ENCODE peak calls at places on chromosome 12, in nine cellular contexts. Q, M, N, C, J, R, L, D and A are unnamed samples.

GRCh38 chr12:24078318-24078765 is 128.9 kb upstream of the SOX5 start:
- DNase-seq in R (no peak), J (peak), M (no peak), D (no peak), C (no peak), L (no peak), Q (no peak), N (no peak), A (no peak)

GRCh38 chr12:66898700-66899469 is 220.0 kb upstream of the GRIP1 start:
- DNase-seq in M (no peak), D (peak), N (no peak), Q (no peak), L (no peak), C (no peak), J (no peak), R (no peak), A (no peak)

GRCh38 chr12:44101470-44101869 is 265.6 kb downstream of the TMEM117 start:
- DNase-seq in J (no peak), Q (no peak), L (no peak), D (no peak), M (no peak), R (no peak), N (no peak), C (no peak), A (no peak)

GRCh38 chr12:18141583-18141982 is 51.6 kb upstream of the RERGL start:
- DNase-seq in L (no peak), C (no peak), J (no peak), R (no peak), N (no peak), D (no peak), Q (no peak), M (no peak), A (no peak)

GRCh38 chr12:42759622-42760273 is 170.2 kb upstream of the PRICKLE1 start:
- DNase-seq in C (peak), D (peak), L (peak), R (peak), Q (peak), J (peak), N (peak), M (peak), A (peak)

GRCh38 chr12:74980510-74980909 is 229.1 kb downstream of the KCNC2 start:
- DNase-seq in R (no peak), Q (no peak), D (no peak), C (no peak), L (no peak), N (no peak), M (no peak), J (no peak), A (no peak)

GRCh38 chr12:23415180-23415579 is 534.3 kb downstream of the SOX5 start:
- DNase-seq in L (no peak), M (no peak), R (no peak), N (no peak), Q (no peak), J (no peak), D (no peak), C (no peak), A (no peak)

GRCh38 chr12:33942172-33942571 is 80.1 kb upstream of the ALG10 start:
- DNase-seq in L (no peak), Q (no peak), D (no peak), M (no peak), C (no peak), R (no peak), J (no peak), N (no peak), A (no peak)

GRCh38 chr12:63400746-63401145 is 249.7 kb upstream of the AVPR1A start:
- DNase-seq in D (no peak), L (no peak), N (no peak), Q (no peak), J (peak), C (no peak), R (no peak), M (no peak), A (no peak)

GRCh38 chr12:49187184-49187583 is 1.7 kb downstream of the TUBA1A start:
- DNase-seq in N (no peak), L (peak), C (peak), Q (peak), R (peak), J (peak), D (peak), M (peak), A (peak)

GRCh38 chr12:24268663-24269186 is 319.3 kb upstream of the SOX5 start:
- DNase-seq in Q (no peak), D (no peak), R (no peak), M (no peak), C (no peak), L (no peak), J (no peak), N (no peak), A (no peak)

GRCh38 chr12:93347054-93347786 is 30.5 kb upstream of the NUDT4 start:
- DNase-seq in L (no peak), D (no peak), M (peak), C (no peak), N (no peak), R (no peak), J (no peak), Q (no peak), A (peak)

GRCh38 chr12:54009171-54010052 is 627 bp downstream of the HOXC8 start:
- DNase-seq in J (no peak), R (no peak), D (no peak), N (no peak), C (no peak), L (no peak), Q (no peak), M (no peak), A (no peak)

GRCh38 chr12:90888316-90888715 is 66.7 kb downstream of the CCER1 start:
- DNase-seq in R (no peak), J (no peak), L (no peak), C (no peak), Q (no peak), N (no peak), M (no peak), D (no peak), A (no peak)

GRCh38 chr12:31687101-31687527 is 27.6 kb downstream of the ETFBKMT start:
- DNase-seq in M (peak), L (no peak), Q (no peak), N (no peak), C (no peak), J (no peak), D (no peak), R (no peak), A (no peak)

GRCh38 chr12:103326190-103326589 is 169.6 kb downstream of the C12orf42 start:
- DNase-seq in M (no peak), J (no peak), R (no peak), N (no peak), C (no peak), D (no peak), L (no peak), Q (no peak), A (no peak)

GRCh38 chr12:42705863-42706262 is 116.3 kb upstream of the PRICKLE1 start:
- DNase-seq in D (peak), J (peak), C (peak), R (peak), L (peak), M (peak), N (peak), Q (peak), A (peak)

GRCh38 chr12:95838125-95838524 is 20.6 kb upstream of the SNRPF start:
- DNase-seq in C (no peak), N (peak), Q (no peak), M (peak), R (no peak), D (no peak), J (peak), L (peak), A (no peak)

GRCh38 chr12:57182918-57183575 is 33.5 kb upstream of the NXPH4 start:
- DNase-seq in C (peak), M (peak), D (peak), R (peak), L (peak), J (peak), Q (peak), N (peak), A (peak)

GRCh38 chr12:60148831-60149230 is 553.0 kb downstream of the SLC16A7 start:
- DNase-seq in R (no peak), Q (no peak), C (no peak), L (no peak), J (peak), N (no peak), D (no peak), M (no peak), A (no peak)

GRCh38 chr12:100576311-100577036 is 3.0 kb downstream of the GAS2L3 start:
- DNase-seq in N (no peak), D (no peak), R (no peak), J (peak), C (no peak), Q (no peak), M (peak), L (no peak), A (no peak)

GRCh38 chr12:100572184-100572583 is 1.3 kb upstream of the GAS2L3 start:
- DNase-seq in D (no peak), J (no peak), C (no peak), R (no peak), L (no peak), Q (no peak), N (no peak), M (no peak), A (no peak)

GRCh38 chr12:100573168-100573498 is 351 bp upstream of the GAS2L3 start:
- DNase-seq in N (no peak), R (no peak), Q (no peak), C (no peak), M (no peak), J (no peak), L (no peak), D (no peak), A (no peak)

GRCh38 chr12:100574262-100575074 is 984 bp downstream of the GAS2L3 start:
- DNase-seq in D (no peak), J (no peak), M (peak), R (no peak), L (no peak), Q (no peak), C (no peak), N (no peak), A (no peak)

GRCh38 chr12:100573499-100574261 is at the start of gene GAS2L3:
- DNase-seq in J (peak), R (peak), C (peak), N (peak), L (peak), M (peak), D (peak), Q (peak), A (peak)
- TF ChIP-seq POLR2A in J (peak), R (peak), C (peak), N (no peak), L (peak), M (no peak), D (peak), Q (peak), A (no peak)

GRCh38 chr12:6644903-6645302 is 2.3 kb downstream of the ACRBP start:
- DNase-seq in N (no peak), L (peak), C (no peak), D (no peak), R (peak), Q (peak), J (no peak), M (no peak), A (no peak)
- TF ChIP-seq CTCF in N (no peak), L (no peak), C (no peak), D (no peak), R (no peak), Q (peak), J (peak), M (no peak), A (no peak)

GRCh38 chr12:123762715-123763052 is 583 bp downstream of the DNAH10 start:
- DNase-seq in L (no peak), J (no peak), R (no peak), C (peak), M (no peak), Q (no peak), N (no peak), D (no peak), A (no peak)
- H3K4me3 ChIP-seq in L (no peak), J (no peak), R (no peak), C (no peak), M (no peak), Q (no peak), N (peak), D (no peak), A (peak)

GRCh38 chr12:121240484-121241202 is 30.7 kb downstream of the P2RX4 start:
- DNase-seq in C (peak), Q (peak), J (no peak), L (peak), M (peak), D (peak), N (peak), R (peak), A (peak)
- TF ChIP-seq POLR2A in C (no peak), Q (peak), J (no peak), L (no peak), M (no peak), D (no peak), N (no peak), R (no peak), A (no peak)

GRCh38 chr12:132710422-132711168 is at the start of gene PGAM5:
- DNase-seq in D (peak), L (peak), Q (peak), N (peak), M (peak), R (peak), C (peak), J (peak), A (peak)
- TF ChIP-seq CTCF in D (no peak), L (no peak), Q (no peak), N (no peak), M (peak), R (peak), C (no peak), J (no peak), A (no peak)

GRCh38 chr12:51863921-51864700 is 15.6 kb upstream of the FIGNL2 start:
- DNase-seq in D (no peak), L (no peak), M (no peak), Q (no peak), N (no peak), J (no peak), R (no peak), C (no peak), A (no peak)

GRCh38 chr12:51864701-51865469 is 16.4 kb upstream of the FIGNL2 start:
- DNase-seq in M (no peak), L (no peak), J (no peak), N (no peak), Q (no peak), C (no peak), D (no peak), R (no peak), A (no peak)

GRCh38 chr12:51860986-51861385 is 12.5 kb upstream of the FIGNL2 start:
- DNase-seq in Q (no peak), L (no peak), N (no peak), C (no peak), J (no peak), R (no peak), D (no peak), M (no peak), A (no peak)

GRCh38 chr12:51863363-51863920 is 14.9 kb upstream of the FIGNL2 start:
- DNase-seq in M (no peak), C (no peak), D (no peak), L (no peak), R (no peak), N (no peak), Q (no peak), J (no peak), A (no peak)

GRCh38 chr12:51862947-51863346 is 14.4 kb upstream of the FIGNL2 start:
- DNase-seq in M (no peak), D (no peak), C (no peak), Q (no peak), N (no peak), L (no peak), J (no peak), R (no peak), A (no peak)
- H3K4me3 ChIP-seq in M (no peak), D (no peak), C (no peak), Q (no peak), N (no peak), L (no peak), J (no peak), R (no peak), A (no peak)

GRCh38 chr12:127235771-127236170 is 1031.2 kb upstream of the TMEM132C start:
- DNase-seq in M (no peak), J (no peak), C (no peak), D (no peak), R (no peak), N (no peak), L (no peak), Q (no peak), A (no peak)
- TF ChIP-seq POLR2A in M (no peak), J (no peak), C (no peak), D (no peak), R (no peak), N (no peak), L (no peak), Q (no peak), A (no peak)

DNA sequence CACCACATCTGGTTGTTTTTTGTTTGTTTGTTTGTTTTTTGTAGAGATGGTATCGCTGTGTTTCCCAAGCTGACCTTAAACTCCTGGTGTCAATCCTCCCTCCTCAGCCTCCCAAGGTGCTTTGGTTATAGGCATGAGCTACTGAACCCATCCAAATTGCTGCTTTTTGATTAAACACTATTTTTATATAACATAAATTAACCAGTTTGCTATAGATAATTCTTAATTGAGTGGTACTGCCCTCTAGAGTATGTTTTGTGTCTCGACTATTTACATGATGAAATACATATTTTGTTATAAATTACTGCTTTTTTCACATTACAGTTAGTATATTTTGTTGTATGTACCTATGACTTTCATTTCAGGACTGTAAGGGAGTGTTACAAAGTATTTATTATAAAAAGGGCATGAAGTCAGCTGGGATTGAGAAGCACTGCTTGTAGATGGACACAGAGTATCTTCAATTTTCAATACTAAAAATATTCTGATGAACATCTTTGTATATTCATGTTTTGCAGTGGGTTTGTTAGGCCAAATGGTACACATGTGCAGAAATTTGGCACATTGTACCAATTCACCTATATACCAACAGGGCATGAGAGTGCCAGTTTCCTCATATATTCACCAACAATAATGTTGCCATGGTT is 14.9 kb upstream of the SCAF11 start:
- DNase-seq in R (no peak), N (no peak), Q (no peak), C (no peak), M (no peak), J (peak), D (no peak), L (no peak), A (no peak)
- TF ChIP-seq CTCF in R (no peak), N (no peak), Q (no peak), C (no peak), M (peak), J (peak), D (no peak), L (no peak), A (no peak)